ENCODE peak calls at places on chromosomes 11 and 22, in six cellular contexts. One of them, this sample, is unnamed.

GRCh38 chr11:19759389-19759788 is 46.8 kb downstream of the NAV2 start:
- DNase-seq in GM23338: no peak
- DNase-seq in stomach: no peak
- DNase-seq in AG09309: no peak
- DNase-seq in fibroblast of the aortic adventitia: no peak
- DNase-seq in astrocyte of the cerebellum: no peak
- DNase-seq in this sample: no peak

GRCh38 chr11:75862437-75862836 is 47.4 kb downstream of the UVRAG start:
- DNase-seq in fibroblast of the aortic adventitia: no peak
- DNase-seq in AG09309: no peak
- DNase-seq in GM23338: no peak
- DNase-seq in astrocyte of the cerebellum: no peak
- DNase-seq in stomach: no peak
- DNase-seq in this sample: no peak

GRCh38 chr22:39220897-39221850 is 23.6 kb downstream of the PDGFB start:
- DNase-seq in stomach: no peak
- DNase-seq in AG09309: peak
- DNase-seq in GM23338: no peak
- DNase-seq in astrocyte of the cerebellum: no peak
- DNase-seq in fibroblast of the aortic adventitia: peak
- DNase-seq in this sample: no peak

GRCh38 chr11:1335811-1336761 is 26.7 kb upstream of the TOLLIP start:
- DNase-seq in stomach: peak
- DNase-seq in fibroblast of the aortic adventitia: peak
- DNase-seq in GM23338: peak
- DNase-seq in astrocyte of the cerebellum: no peak
- DNase-seq in AG09309: peak
- DNase-seq in this sample: peak

GRCh38 chr11:118054712-118055640 is 21.9 kb upstream of the TMPRSS4 start:
- DNase-seq in fibroblast of the aortic adventitia: no peak
- DNase-seq in astrocyte of the cerebellum: no peak
- DNase-seq in GM23338: no peak
- DNase-seq in AG09309: no peak
- DNase-seq in stomach: peak
- DNase-seq in this sample: no peak

GRCh38 chr11:47550288-47551052 is 2.5 kb downstream of the CELF1 start:
- DNase-seq in AG09309: no peak
- DNase-seq in fibroblast of the aortic adventitia: peak
- DNase-seq in astrocyte of the cerebellum: no peak
- DNase-seq in GM23338: no peak
- DNase-seq in stomach: no peak
- DNase-seq in this sample: no peak

GRCh38 chr11:102047305-102047924 is at the start of gene CFAP300:
- DNase-seq in astrocyte of the cerebellum: no peak
- DNase-seq in GM23338: peak
- DNase-seq in stomach: peak
- DNase-seq in AG09309: peak
- DNase-seq in fibroblast of the aortic adventitia: peak
- DNase-seq in this sample: peak

GRCh38 chr22:34055525-34056200 is 135.4 kb upstream of the LARGE1 start:
- DNase-seq in AG09309: no peak
- DNase-seq in astrocyte of the cerebellum: no peak
- DNase-seq in stomach: peak
- DNase-seq in fibroblast of the aortic adventitia: no peak
- DNase-seq in GM23338: peak
- DNase-seq in this sample: no peak

GRCh38 chr22:16131918-16132317 is 442.1 kb downstream of the POTEH start:
- DNase-seq in fibroblast of the aortic adventitia: no peak
- DNase-seq in GM23338: no peak
- DNase-seq in astrocyte of the cerebellum: no peak
- DNase-seq in stomach: no peak
- DNase-seq in AG09309: no peak
- DNase-seq in this sample: no peak

GRCh38 chr22:40890881-40891280 is 29.0 kb upstream of the DNAJB7 start:
- DNase-seq in stomach: no peak
- DNase-seq in fibroblast of the aortic adventitia: peak
- DNase-seq in GM23338: no peak
- DNase-seq in AG09309: peak
- DNase-seq in astrocyte of the cerebellum: no peak
- DNase-seq in this sample: no peak

GRCh38 chr22:40665312-40665711 is 14.0 kb upstream of the MCHR1 start:
- DNase-seq in fibroblast of the aortic adventitia: peak
- DNase-seq in GM23338: no peak
- DNase-seq in stomach: no peak
- DNase-seq in astrocyte of the cerebellum: no peak
- DNase-seq in AG09309: peak
- DNase-seq in this sample: no peak

GRCh38 chr11:85628771-85629341 is 463 bp downstream of the TMEM126B start:
- DNase-seq in GM23338: peak
- DNase-seq in fibroblast of the aortic adventitia: peak
- DNase-seq in AG09309: no peak
- DNase-seq in astrocyte of the cerebellum: no peak
- DNase-seq in stomach: no peak
- DNase-seq in this sample: no peak

GRCh38 chr11:17986007-17986710 is 26.7 kb downstream of the SERGEF start:
- DNase-seq in AG09309: peak
- DNase-seq in stomach: no peak
- DNase-seq in astrocyte of the cerebellum: peak
- DNase-seq in fibroblast of the aortic adventitia: peak
- DNase-seq in GM23338: no peak
- DNase-seq in this sample: peak

GRCh38 chr11:46264976-46265375 is 12.5 kb upstream of the CREB3L1 start:
- DNase-seq in GM23338: no peak
- DNase-seq in astrocyte of the cerebellum: no peak
- DNase-seq in AG09309: no peak
- DNase-seq in stomach: no peak
- DNase-seq in fibroblast of the aortic adventitia: no peak
- DNase-seq in this sample: no peak

GRCh38 chr11:19832166-19832750 is 119.6 kb downstream of the NAV2 start:
- DNase-seq in fibroblast of the aortic adventitia: no peak
- DNase-seq in GM23338: no peak
- DNase-seq in astrocyte of the cerebellum: no peak
- DNase-seq in stomach: no peak
- DNase-seq in AG09309: no peak
- DNase-seq in this sample: no peak

GRCh38 chr11:130470832-130471706 is 22.6 kb downstream of the ADAMTS15 start:
- DNase-seq in fibroblast of the aortic adventitia: no peak
- DNase-seq in astrocyte of the cerebellum: no peak
- DNase-seq in stomach: no peak
- DNase-seq in AG09309: no peak
- DNase-seq in GM23338: no peak
- DNase-seq in this sample: peak

GRCh38 chr11:112016765-112017356 is 8.3 kb upstream of the DLAT start:
- DNase-seq in GM23338: no peak
- DNase-seq in astrocyte of the cerebellum: peak
- DNase-seq in stomach: no peak
- DNase-seq in AG09309: peak
- DNase-seq in fibroblast of the aortic adventitia: peak
- DNase-seq in this sample: peak

GRCh38 chr11:27217948-27218410 is 145.0 kb downstream of the CCDC34 start:
- DNase-seq in stomach: no peak
- DNase-seq in AG09309: peak
- DNase-seq in fibroblast of the aortic adventitia: peak
- DNase-seq in astrocyte of the cerebellum: peak
- DNase-seq in GM23338: no peak
- DNase-seq in this sample: no peak

GRCh38 chr22:28942333-28942732 is 59.0 kb downstream of the ZNRF3 start:
- DNase-seq in GM23338: no peak
- DNase-seq in stomach: no peak
- DNase-seq in fibroblast of the aortic adventitia: no peak
- DNase-seq in AG09309: no peak
- DNase-seq in astrocyte of the cerebellum: no peak
- DNase-seq in this sample: no peak

GRCh38 chr11:10580625-10581024 is 12.2 kb upstream of the LYVE1 start:
- DNase-seq in stomach: no peak
- DNase-seq in astrocyte of the cerebellum: no peak
- DNase-seq in fibroblast of the aortic adventitia: no peak
- DNase-seq in GM23338: no peak
- DNase-seq in AG09309: no peak
- DNase-seq in this sample: no peak

GRCh38 chr22:40178417-40179409 is 988 bp downstream of the TNRC6B start:
- DNase-seq in astrocyte of the cerebellum: no peak
- DNase-seq in stomach: no peak
- DNase-seq in AG09309: no peak
- DNase-seq in fibroblast of the aortic adventitia: peak
- DNase-seq in GM23338: peak
- DNase-seq in this sample: no peak

GRCh38 chr11:88680806-88681205 is 343.3 kb upstream of the CTSC start:
- DNase-seq in stomach: no peak
- DNase-seq in astrocyte of the cerebellum: no peak
- DNase-seq in AG09309: no peak
- DNase-seq in GM23338: no peak
- DNase-seq in fibroblast of the aortic adventitia: peak
- DNase-seq in this sample: no peak

GRCh38 chr22:43128116-43128515 is 15.1 kb downstream of the MCAT start:
- DNase-seq in fibroblast of the aortic adventitia: no peak
- DNase-seq in astrocyte of the cerebellum: no peak
- DNase-seq in AG09309: no peak
- DNase-seq in GM23338: no peak
- DNase-seq in stomach: no peak
- DNase-seq in this sample: no peak

GRCh38 chr22:42805016-42805997 is 51.8 kb downstream of the ARFGAP3 start:
- DNase-seq in stomach: peak
- DNase-seq in fibroblast of the aortic adventitia: no peak
- DNase-seq in astrocyte of the cerebellum: no peak
- DNase-seq in GM23338: peak
- DNase-seq in AG09309: no peak
- DNase-seq in this sample: no peak

GRCh38 chr22:30014244-30014643 is 66.0 kb upstream of the HORMAD2 start:
- DNase-seq in fibroblast of the aortic adventitia: no peak
- DNase-seq in astrocyte of the cerebellum: no peak
- DNase-seq in GM23338: no peak
- DNase-seq in AG09309: no peak
- DNase-seq in stomach: no peak
- DNase-seq in this sample: no peak

GRCh38 chr11:100910808-100911207 is 218.8 kb downstream of the PGR start:
- DNase-seq in AG09309: no peak
- DNase-seq in astrocyte of the cerebellum: no peak
- DNase-seq in stomach: no peak
- DNase-seq in fibroblast of the aortic adventitia: no peak
- DNase-seq in GM23338: no peak
- DNase-seq in this sample: no peak

GRCh38 chr11:69948256-69949141 is 129.3 kb upstream of the FGF3 start:
- DNase-seq in astrocyte of the cerebellum: no peak
- DNase-seq in GM23338: peak
- DNase-seq in AG09309: no peak
- DNase-seq in stomach: peak
- DNase-seq in fibroblast of the aortic adventitia: peak
- DNase-seq in this sample: no peak
- TF ChIP-seq CTCF in astrocyte of the cerebellum: no peak
- TF ChIP-seq CTCF in GM23338: peak
- TF ChIP-seq CTCF in AG09309: no peak
- TF ChIP-seq CTCF in stomach: no peak
- TF ChIP-seq CTCF in fibroblast of the aortic adventitia: no peak
- TF ChIP-seq CTCF in this sample: no peak

GRCh38 chr11:21806508-21806907 is 386.4 kb upstream of the ANO5 start:
- DNase-seq in stomach: no peak
- DNase-seq in fibroblast of the aortic adventitia: no peak
- DNase-seq in AG09309: no peak
- DNase-seq in astrocyte of the cerebellum: no peak
- DNase-seq in GM23338: no peak
- DNase-seq in this sample: no peak

GRCh38 chr11:21814169-21814568 is 378.7 kb upstream of the ANO5 start:
- DNase-seq in stomach: no peak
- DNase-seq in AG09309: no peak
- DNase-seq in astrocyte of the cerebellum: no peak
- DNase-seq in GM23338: no peak
- DNase-seq in fibroblast of the aortic adventitia: peak
- DNase-seq in this sample: no peak

GRCh38 chr11:21806982-21807749 is 385.7 kb upstream of the ANO5 start:
- DNase-seq in fibroblast of the aortic adventitia: no peak
- DNase-seq in stomach: no peak
- DNase-seq in AG09309: no peak
- DNase-seq in GM23338: no peak
- DNase-seq in astrocyte of the cerebellum: no peak
- DNase-seq in this sample: no peak

GRCh38 chr11:21810650-21811049 is 382.2 kb upstream of the ANO5 start:
- DNase-seq in GM23338: no peak
- DNase-seq in stomach: no peak
- DNase-seq in fibroblast of the aortic adventitia: no peak
- DNase-seq in AG09309: no peak
- DNase-seq in astrocyte of the cerebellum: no peak
- DNase-seq in this sample: no peak

GRCh38 chr11:21811572-21811971 is 381.3 kb upstream of the ANO5 start:
- DNase-seq in stomach: no peak
- DNase-seq in fibroblast of the aortic adventitia: no peak
- DNase-seq in AG09309: no peak
- DNase-seq in GM23338: peak
- DNase-seq in astrocyte of the cerebellum: no peak
- DNase-seq in this sample: no peak
- TF ChIP-seq CTCF in stomach: peak
- TF ChIP-seq CTCF in fibroblast of the aortic adventitia: no peak
- TF ChIP-seq CTCF in AG09309: no peak
- TF ChIP-seq CTCF in GM23338: peak
- TF ChIP-seq CTCF in astrocyte of the cerebellum: no peak
- TF ChIP-seq CTCF in this sample: no peak

DNA sequence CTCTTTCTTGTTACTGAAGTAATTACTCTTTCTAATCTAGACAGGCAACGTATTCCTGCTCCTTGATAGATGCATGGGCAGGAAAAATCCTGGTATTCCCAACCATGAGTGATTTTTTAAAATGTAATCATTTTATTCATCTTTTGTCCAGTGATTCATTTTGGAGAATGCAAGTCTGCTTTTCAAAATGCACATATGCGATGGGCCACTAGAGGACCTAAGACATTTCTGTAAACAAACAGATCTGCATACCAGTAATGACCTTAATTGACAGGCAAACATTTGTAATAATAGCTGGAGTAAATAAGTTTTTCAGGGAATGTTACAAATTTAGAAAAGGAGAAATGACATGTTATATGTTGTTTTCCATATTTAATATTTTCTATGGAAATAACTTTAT is 1167.6 kb downstream of the JRKL start:
- DNase-seq in astrocyte of the cerebellum: no peak
- DNase-seq in AG09309: no peak
- DNase-seq in fibroblast of the aortic adventitia: no peak
- DNase-seq in GM23338: no peak
- DNase-seq in stomach: no peak
- DNase-seq in this sample: no peak
- TF ChIP-seq CTCF in astrocyte of the cerebellum: no peak
- TF ChIP-seq CTCF in AG09309: no peak
- TF ChIP-seq CTCF in fibroblast of the aortic adventitia: no peak
- TF ChIP-seq CTCF in GM23338: no peak
- TF ChIP-seq CTCF in stomach: no peak
- TF ChIP-seq CTCF in this sample: no peak

GRCh38 chr22:44438056-44438455 is 60.0 kb downstream of the RTL6 start:
- DNase-seq in AG09309: no peak
- DNase-seq in stomach: no peak
- DNase-seq in GM23338: peak
- DNase-seq in fibroblast of the aortic adventitia: no peak
- DNase-seq in astrocyte of the cerebellum: no peak
- DNase-seq in this sample: peak
- TF ChIP-seq CTCF in AG09309: peak
- TF ChIP-seq CTCF in stomach: no peak
- TF ChIP-seq CTCF in GM23338: peak
- TF ChIP-seq CTCF in fibroblast of the aortic adventitia: no peak
- TF ChIP-seq CTCF in astrocyte of the cerebellum: no peak
- TF ChIP-seq CTCF in this sample: no peak